ENCODE peak calls at places on chromosomes 5 and 9, in four cellular contexts. One of them, this sample, is unnamed.

GRCh38 chr5:125480901-125481300 is 734.5 kb upstream of the ZNF608 start:
- DNase-seq in transverse colon: no peak
- DNase-seq in HCT116: no peak
- DNase-seq in skeletal muscle cell: no peak
- DNase-seq in this sample: no peak

GRCh38 chr9:4926239-4926638 is 58.8 kb upstream of the JAK2 start:
- DNase-seq in transverse colon: no peak
- DNase-seq in HCT116: no peak
- DNase-seq in skeletal muscle cell: no peak
- DNase-seq in this sample: no peak

GRCh38 chr5:73116506-73116905 is 3.9 kb upstream of the TMEM171 start:
- DNase-seq in transverse colon: no peak
- DNase-seq in HCT116: no peak
- DNase-seq in skeletal muscle cell: no peak
- DNase-seq in this sample: no peak

GRCh38 chr5:140565024-140565779 is 574 bp downstream of the SLC35A4 start:
- DNase-seq in transverse colon: no peak
- DNase-seq in HCT116: no peak
- DNase-seq in skeletal muscle cell: no peak
- DNase-seq in this sample: no peak

GRCh38 chr9:79976501-79977444 is 405.0 kb downstream of the TLE4 start:
- DNase-seq in transverse colon: no peak
- DNase-seq in HCT116: no peak
- DNase-seq in skeletal muscle cell: no peak
- DNase-seq in this sample: no peak

GRCh38 chr9:72812622-72813111 is 140.2 kb downstream of the ALDH1A1 start:
- DNase-seq in transverse colon: no peak
- DNase-seq in HCT116: no peak
- DNase-seq in skeletal muscle cell: no peak
- DNase-seq in this sample: no peak

GRCh38 chr9:104835163-104835562 is 71.2 kb downstream of the NIPSNAP3B start:
- DNase-seq in transverse colon: no peak
- DNase-seq in HCT116: no peak
- DNase-seq in skeletal muscle cell: no peak
- DNase-seq in this sample: no peak

GRCh38 chr5:1441166-1441865 is 3.9 kb downstream of the SLC6A3 start:
- DNase-seq in transverse colon: no peak
- DNase-seq in HCT116: no peak
- DNase-seq in skeletal muscle cell: no peak
- DNase-seq in this sample: no peak

GRCh38 chr5:42467981-42468524 is 44.8 kb downstream of the GHR start:
- DNase-seq in transverse colon: no peak
- DNase-seq in HCT116: no peak
- DNase-seq in skeletal muscle cell: no peak
- DNase-seq in this sample: no peak

GRCh38 chr9:136309101-136309801 is 5.4 kb upstream of the CCDC187 start:
- DNase-seq in transverse colon: no peak
- DNase-seq in HCT116: no peak
- DNase-seq in skeletal muscle cell: no peak
- DNase-seq in this sample: no peak

GRCh38 chr9:82555408-82555807 is 507.5 kb downstream of the RASEF start:
- DNase-seq in transverse colon: no peak
- DNase-seq in HCT116: no peak
- DNase-seq in skeletal muscle cell: no peak
- DNase-seq in this sample: no peak

GRCh38 chr5:98927242-98927987 is 1.4 kb downstream of the CHD1 start:
- DNase-seq in transverse colon: peak
- DNase-seq in HCT116: no peak
- DNase-seq in skeletal muscle cell: peak
- DNase-seq in this sample: no peak

GRCh38 chr5:55650391-55650790 is 61.7 kb downstream of the SLC38A9 start:
- DNase-seq in transverse colon: no peak
- DNase-seq in HCT116: no peak
- DNase-seq in skeletal muscle cell: peak
- DNase-seq in this sample: no peak

GRCh38 chr5:372911-373709 is 51.6 kb downstream of the AHRR start:
- DNase-seq in transverse colon: no peak
- DNase-seq in HCT116: no peak
- DNase-seq in skeletal muscle cell: no peak
- DNase-seq in this sample: no peak

GRCh38 chr9:16335788-16336580 is 534.5 kb downstream of the BNC2 start:
- DNase-seq in transverse colon: peak
- DNase-seq in HCT116: peak
- DNase-seq in skeletal muscle cell: peak
- DNase-seq in this sample: peak

GRCh38 chr9:68925175-68925574 is 88.7 kb downstream of the PRKACG start:
- DNase-seq in transverse colon: no peak
- DNase-seq in HCT116: no peak
- DNase-seq in skeletal muscle cell: no peak
- DNase-seq in this sample: no peak

GRCh38 chr9:10396641-10397040 is 216.2 kb downstream of the PTPRD start:
- DNase-seq in transverse colon: no peak
- DNase-seq in HCT116: no peak
- DNase-seq in skeletal muscle cell: no peak
- DNase-seq in this sample: no peak

GRCh38 chr9:95351051-95351450 is 33.5 kb upstream of the FANCC start:
- DNase-seq in transverse colon: no peak
- DNase-seq in HCT116: no peak
- DNase-seq in skeletal muscle cell: no peak
- DNase-seq in this sample: no peak

GRCh38 chr9:84697494-84698114 is 28.1 kb downstream of the NTRK2 start:
- DNase-seq in transverse colon: peak
- DNase-seq in HCT116: peak
- DNase-seq in skeletal muscle cell: no peak
- DNase-seq in this sample: no peak

GRCh38 chr5:95712347-95712958 is 18.7 kb upstream of the RHOBTB3 start:
- DNase-seq in transverse colon: no peak
- DNase-seq in HCT116: peak
- DNase-seq in skeletal muscle cell: no peak
- DNase-seq in this sample: peak

GRCh38 chr5:175743676-175744210 is 85.9 kb downstream of the HRH2 start:
- DNase-seq in transverse colon: no peak
- DNase-seq in HCT116: no peak
- DNase-seq in skeletal muscle cell: no peak
- DNase-seq in this sample: no peak

GRCh38 chr5:61417345-61417744 is 85.3 kb downstream of the ZSWIM6 start:
- DNase-seq in transverse colon: no peak
- DNase-seq in HCT116: no peak
- DNase-seq in skeletal muscle cell: no peak
- DNase-seq in this sample: no peak

GRCh38 chr5:97297063-97297715 is 114.1 kb upstream of the RIOK2 start:
- DNase-seq in transverse colon: peak
- DNase-seq in HCT116: peak
- DNase-seq in skeletal muscle cell: peak
- DNase-seq in this sample: no peak

GRCh38 chr5:74136276-74136675 is 504.3 kb downstream of the ENC1 start:
- DNase-seq in transverse colon: no peak
- DNase-seq in HCT116: no peak
- DNase-seq in skeletal muscle cell: no peak
- DNase-seq in this sample: no peak
- H3K4me3 ChIP-seq in transverse colon: no peak
- H3K4me3 ChIP-seq in HCT116: no peak
- H3K4me3 ChIP-seq in skeletal muscle cell: no peak
- H3K4me3 ChIP-seq in this sample: no peak

DNA sequence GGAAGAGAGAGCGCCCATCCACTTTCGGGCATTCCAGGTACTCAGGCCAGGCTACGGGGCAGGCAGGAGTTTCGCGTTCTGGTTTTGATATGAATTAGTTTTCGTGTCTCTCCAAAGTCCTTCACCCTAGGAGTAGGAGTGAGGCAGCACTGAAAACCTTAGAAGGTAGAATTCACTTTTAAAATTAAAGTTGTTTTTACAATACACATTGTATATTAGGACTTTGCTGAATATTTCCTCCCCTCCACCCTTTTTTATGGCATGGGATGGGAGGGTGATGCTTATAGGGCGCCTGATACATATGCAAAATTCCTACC is 747 bp downstream of the ITGA1 start:
- DNase-seq in transverse colon: no peak
- DNase-seq in HCT116: no peak
- DNase-seq in skeletal muscle cell: no peak
- DNase-seq in this sample: no peak
- H3K4me3 ChIP-seq in transverse colon: peak
- H3K4me3 ChIP-seq in HCT116: peak
- H3K4me3 ChIP-seq in skeletal muscle cell: peak
- H3K4me3 ChIP-seq in this sample: peak

DNA sequence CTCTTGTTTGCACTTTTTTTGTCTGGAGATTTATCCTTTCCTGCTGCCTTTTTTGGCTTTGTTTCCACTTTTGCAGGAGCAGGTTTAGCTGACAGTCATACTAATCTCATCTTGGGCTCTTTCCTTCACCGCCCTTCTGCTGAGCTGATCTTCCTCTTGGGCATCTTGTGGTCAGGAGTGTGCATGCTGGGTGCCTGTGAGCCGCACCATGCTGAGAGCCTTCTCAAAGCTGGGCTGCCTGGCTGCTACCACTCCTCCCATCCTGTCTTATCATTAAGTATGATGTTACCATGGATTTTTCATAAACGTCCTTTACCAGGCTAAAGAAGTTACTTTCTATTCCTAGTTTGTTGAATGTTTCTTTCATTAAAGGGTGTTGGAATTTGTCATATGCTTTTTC is 49.5 kb upstream of the MCCC2 start:
- DNase-seq in transverse colon: no peak
- DNase-seq in HCT116: no peak
- DNase-seq in skeletal muscle cell: no peak
- DNase-seq in this sample: no peak
- H3K4me3 ChIP-seq in transverse colon: no peak
- H3K4me3 ChIP-seq in HCT116: no peak
- H3K4me3 ChIP-seq in skeletal muscle cell: no peak
- H3K4me3 ChIP-seq in this sample: no peak

DNA sequence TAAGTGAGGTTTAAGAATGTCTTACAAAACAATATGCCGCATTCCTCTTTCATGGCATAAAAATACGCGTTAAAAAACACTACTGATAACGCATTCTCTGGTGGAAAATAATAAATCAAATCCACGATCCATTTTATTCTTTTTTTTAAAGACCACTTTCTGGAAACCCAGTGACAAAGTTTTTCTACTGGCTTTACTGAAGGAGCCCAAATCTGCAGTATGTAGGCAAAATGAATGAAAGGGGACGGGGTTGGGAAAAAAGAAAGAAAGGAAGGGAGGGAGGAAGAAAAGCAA is 2.0 kb downstream of the SV2C start:
- DNase-seq in transverse colon: no peak
- DNase-seq in HCT116: no peak
- DNase-seq in skeletal muscle cell: no peak
- DNase-seq in this sample: no peak
- H3K4me3 ChIP-seq in transverse colon: no peak
- H3K4me3 ChIP-seq in HCT116: no peak
- H3K4me3 ChIP-seq in skeletal muscle cell: no peak
- H3K4me3 ChIP-seq in this sample: no peak

GRCh38 chr5:145471831-145472616 is 363.1 kb downstream of the PRELID2 start:
- DNase-seq in transverse colon: no peak
- DNase-seq in HCT116: no peak
- DNase-seq in skeletal muscle cell: no peak
- DNase-seq in this sample: peak
- H3K4me3 ChIP-seq in transverse colon: no peak
- H3K4me3 ChIP-seq in HCT116: no peak
- H3K4me3 ChIP-seq in skeletal muscle cell: no peak
- H3K4me3 ChIP-seq in this sample: no peak

GRCh38 chr5:32504923-32505596 is 60.5 kb upstream of the ZFR start:
- DNase-seq in transverse colon: peak
- DNase-seq in HCT116: no peak
- DNase-seq in skeletal muscle cell: peak
- DNase-seq in this sample: peak
- H3K4me3 ChIP-seq in transverse colon: no peak
- H3K4me3 ChIP-seq in HCT116: no peak
- H3K4me3 ChIP-seq in skeletal muscle cell: peak
- H3K4me3 ChIP-seq in this sample: no peak

DNA sequence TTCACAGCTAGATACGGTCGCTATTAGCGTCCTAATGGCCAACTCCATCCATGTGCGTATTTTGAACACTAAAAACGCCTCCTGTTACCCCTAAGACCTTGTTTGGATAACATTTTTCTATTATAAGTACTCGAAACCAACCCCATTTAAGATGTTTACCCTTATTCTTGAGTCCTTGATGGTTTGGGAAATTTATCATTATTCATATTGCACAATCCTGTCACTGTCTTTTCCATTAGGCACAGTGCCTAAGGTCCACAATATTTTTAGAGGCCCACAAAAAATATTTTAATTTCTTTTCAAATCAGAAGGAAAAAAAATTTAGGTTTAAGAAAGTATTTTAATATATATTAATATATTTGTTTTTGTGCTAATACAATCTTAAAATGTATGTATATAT is 1.3 kb upstream of the LIFR start:
- DNase-seq in transverse colon: no peak
- DNase-seq in HCT116: no peak
- DNase-seq in skeletal muscle cell: no peak
- DNase-seq in this sample: no peak
- H3K4me3 ChIP-seq in transverse colon: no peak
- H3K4me3 ChIP-seq in HCT116: no peak
- H3K4me3 ChIP-seq in skeletal muscle cell: peak
- H3K4me3 ChIP-seq in this sample: peak

GRCh38 chr5:134877159-134877558 is 3.0 kb downstream of the TXNDC15 start:
- DNase-seq in transverse colon: no peak
- DNase-seq in HCT116: no peak
- DNase-seq in skeletal muscle cell: no peak
- DNase-seq in this sample: no peak
- H3K4me3 ChIP-seq in transverse colon: no peak
- H3K4me3 ChIP-seq in HCT116: no peak
- H3K4me3 ChIP-seq in skeletal muscle cell: no peak
- H3K4me3 ChIP-seq in this sample: no peak

DNA sequence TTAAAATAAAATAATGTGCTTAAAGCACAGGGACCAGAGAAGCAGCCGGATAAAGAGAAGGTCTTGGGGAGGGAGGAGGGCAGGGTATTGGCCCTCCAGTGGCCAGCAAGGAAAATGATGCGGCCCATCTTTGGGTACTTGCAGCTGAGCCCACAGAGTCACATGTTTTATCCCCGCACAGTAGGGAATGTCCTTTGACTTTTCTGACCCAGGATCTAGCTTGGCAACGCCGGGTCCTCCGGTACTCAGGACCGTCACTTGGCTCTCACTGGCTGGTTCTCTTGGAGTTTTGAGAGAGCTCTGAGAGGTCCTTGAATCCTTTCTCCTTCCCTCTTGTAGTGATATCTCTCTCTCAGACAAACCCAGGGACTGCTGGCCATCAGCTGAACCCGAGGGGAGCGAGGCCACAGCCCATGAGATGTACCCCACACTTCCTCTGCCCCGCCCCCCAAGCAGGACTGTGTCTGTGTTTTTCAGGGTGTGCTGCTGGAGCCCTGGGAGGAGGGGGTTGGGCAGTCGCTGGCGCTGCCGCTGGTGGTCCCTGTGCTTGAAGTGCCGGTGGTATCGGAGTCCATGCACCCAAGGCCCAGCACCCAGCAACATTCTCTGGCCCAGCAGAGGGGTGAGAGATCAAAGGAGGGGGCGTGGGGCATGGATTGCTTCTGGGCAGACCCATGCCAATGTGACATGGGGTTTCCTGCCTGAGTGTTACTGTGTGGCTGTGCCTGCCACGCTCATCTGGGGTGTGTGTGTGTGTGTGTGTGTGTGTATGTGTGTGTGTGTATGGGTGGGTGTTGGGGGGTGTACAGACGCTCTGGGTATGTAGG is 35.5 kb upstream of the HSPA9 start:
- DNase-seq in transverse colon: no peak
- DNase-seq in HCT116: no peak
- DNase-seq in skeletal muscle cell: no peak
- DNase-seq in this sample: no peak
- H3K4me3 ChIP-seq in transverse colon: peak
- H3K4me3 ChIP-seq in HCT116: no peak
- H3K4me3 ChIP-seq in skeletal muscle cell: peak
- H3K4me3 ChIP-seq in this sample: no peak

This sample was measured in kidney epithelial cell.